ENCODE peak calls at places on chromosomes 5 and 9, in four cellular contexts. K, E, G and B are unnamed samples.
A peak's percentile ranks its signal among the peaks of the same experiment; 100 is the strongest.

GRCh38 chr5:10283927-10284635 is 23.6 kb downstream of the CMBL start:
- DNase-seq in K (no peak), E (peak; percentile 86), G (peak; percentile 79), B (peak; percentile 95)

GRCh38 chr9:89993678-89994630 is 389.1 kb downstream of the GADD45G start:
- DNase-seq in G (peak; percentile 19), E (no peak), K (no peak), B (no peak)

GRCh38 chr5:125154321-125154811 is 407.9 kb upstream of the ZNF608 start:
- DNase-seq in K (no peak), E (no peak), G (no peak), B (no peak)

GRCh38 chr5:109105631-109106267 is 304.0 kb downstream of the PJA2 start:
- DNase-seq in K (peak; percentile 54), E (no peak), G (peak; percentile 31), B (no peak)

GRCh38 chr5:179139111-179139935 is 79.2 kb downstream of the ZNF354C start:
- DNase-seq in K (no peak), G (no peak), E (no peak), B (no peak)

GRCh38 chr5:43785198-43785597 is 182.2 kb downstream of the NNT start:
- DNase-seq in K (no peak), E (no peak), G (no peak), B (no peak)

GRCh38 chr5:122354293-122354692 is 42.3 kb downstream of the SNCAIP start:
- DNase-seq in E (no peak), G (no peak), K (no peak), B (no peak)

GRCh38 chr9:96158909-96159575 is 142.9 kb downstream of the HSD17B3 start:
- DNase-seq in E (no peak), K (no peak), G (no peak), B (no peak)

GRCh38 chr9:127130661-127131538 is 8.5 kb upstream of the ANGPTL2 start:
- DNase-seq in K (peak; percentile 49), G (peak; percentile 91), E (peak; percentile 64), B (no peak)

GRCh38 chr9:131590449-131590848 is 45.1 kb downstream of the PRRT1B start:
- DNase-seq in E (no peak), G (no peak), K (no peak), B (no peak)

GRCh38 chr5:167998148-167998767 is 293.2 kb upstream of the WWC1 start:
- DNase-seq in E (no peak), K (no peak), G (no peak), B (no peak)

GRCh38 chr5:130277002-130277401 is 372.7 kb downstream of the CHSY3 start:
- DNase-seq in K (no peak), G (no peak), E (no peak), B (no peak)

GRCh38 chr5:163565931-163566608 is 60.7 kb downstream of the MAT2B start:
- DNase-seq in K (no peak), E (peak; percentile 37), G (peak; percentile 30), B (peak; percentile 12)

GRCh38 chr5:153276151-153276550 is 214.3 kb upstream of the GRIA1 start:
- DNase-seq in E (no peak), G (peak; percentile 82), K (no peak), B (peak; percentile 70)

GRCh38 chr5:94618029-94618492 is 343 bp downstream of the KIAA0825 start:
- DNase-seq in K (peak; percentile 51), E (no peak), G (peak; percentile 76), B (peak; percentile 9)

GRCh38 chr5:175471628-175472027 is 6.7 kb upstream of the SFXN1 start:
- DNase-seq in K (no peak), G (no peak), E (no peak), B (no peak)

GRCh38 chr5:95035891-95036675 is 248.8 kb downstream of the MCTP1 start:
- DNase-seq in G (no peak), E (no peak), K (no peak), B (no peak)

GRCh38 chr9:137216188-137216965 is 5.7 kb downstream of the RNF208 start:
- DNase-seq in E (no peak), G (no peak), K (no peak), B (no peak)

GRCh38 chr9:134928796-134929559 is 11.3 kb upstream of the FCN1 start:
- DNase-seq in E (no peak), K (no peak), G (no peak), B (no peak)

GRCh38 chr9:37955781-37956422 is 52.0 kb upstream of the SLC25A51 start:
- DNase-seq in K (no peak), E (no peak), G (no peak), B (no peak)

GRCh38 chr5:155259648-155260047 is 246.1 kb downstream of the KIF4B start:
- DNase-seq in K (no peak), G (no peak), E (no peak), B (no peak)

GRCh38 chr5:155264809-155265208 is 251.3 kb downstream of the KIF4B start:
- DNase-seq in G (no peak), E (no peak), K (no peak), B (no peak)

GRCh38 chr5:155258139-155258538 is 244.6 kb downstream of the KIF4B start:
- DNase-seq in E (no peak), K (no peak), G (no peak), B (no peak)

GRCh38 chr5:155263381-155263780 is 249.8 kb downstream of the KIF4B start:
- DNase-seq in G (no peak), K (peak; percentile 54), E (no peak), B (no peak)

GRCh38 chr5:155260798-155261197 is 247.2 kb downstream of the KIF4B start:
- DNase-seq in K (no peak), E (peak; percentile 4), G (peak; percentile 16), B (no peak)
- TF ChIP-seq CTCF in K (peak; percentile 57), E (no peak), G (peak; percentile 33), B (peak; percentile 43)

GRCh38 chr9:76218151-76218867 is 175.9 kb downstream of the RFK start:
- DNase-seq in G (no peak), E (no peak), K (no peak), B (no peak)

GRCh38 chr9:76218868-76219462 is 175.3 kb downstream of the RFK start:
- DNase-seq in E (no peak), K (no peak), G (no peak), B (no peak)

GRCh38 chr9:76213751-76214150 is 180.5 kb downstream of the RFK start:
- DNase-seq in K (no peak), G (no peak), E (no peak), B (no peak)

GRCh38 chr9:76216161-76216649 is 178.0 kb downstream of the RFK start:
- DNase-seq in E (no peak), K (peak; percentile 82), G (peak; percentile 88), B (no peak)

DNA sequence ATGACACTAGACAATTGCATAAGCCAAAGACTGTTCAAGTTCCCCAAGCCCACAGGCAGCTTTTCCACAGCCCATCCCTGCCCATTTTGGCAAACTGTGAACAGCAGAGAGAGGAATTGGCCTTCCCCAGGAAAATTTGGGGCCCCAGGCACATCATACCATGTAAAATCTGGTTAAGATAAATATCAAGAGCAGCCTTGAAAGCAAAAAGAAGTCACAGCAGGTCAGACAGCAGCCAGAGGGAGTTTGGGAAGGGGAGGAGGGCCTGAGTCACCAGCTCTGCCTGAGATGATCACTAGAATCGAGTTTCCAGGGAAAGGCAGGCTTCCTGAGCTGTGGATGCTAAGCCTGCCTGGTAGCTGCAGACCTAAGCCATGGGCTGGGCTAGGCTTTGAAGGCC is 179.2 kb downstream of the RFK start:
- DNase-seq in K (peak; percentile 32), G (peak; percentile 79), E (no peak), B (no peak)
- TF ChIP-seq CTCF in K (peak; percentile 29), G (no peak), E (no peak), B (no peak)

GRCh38 chr5:113678924-113679575 is 165.6 kb downstream of the YTHDC2 start:
- DNase-seq in K (no peak), E (no peak), G (peak; percentile 70), B (peak; percentile 45)

GRCh38 chr5:113683211-113683610 is 169.7 kb downstream of the YTHDC2 start:
- DNase-seq in E (no peak), G (no peak), K (no peak), B (no peak)

GRCh38 chr5:113680534-113680933 is 167.0 kb downstream of the YTHDC2 start:
- DNase-seq in K (no peak), E (no peak), G (no peak), B (no peak)

GRCh38 chr5:113686599-113686998 is 173.1 kb downstream of the YTHDC2 start:
- DNase-seq in E (no peak), K (no peak), G (no peak), B (no peak)

GRCh38 chr5:113682497-113683136 is 169.1 kb downstream of the YTHDC2 start:
- DNase-seq in G (peak; percentile 6), E (no peak), K (no peak), B (no peak)
- TF ChIP-seq CTCF in G (peak; percentile 21), E (no peak), K (peak; percentile 57), B (peak; percentile 51)

DNA sequence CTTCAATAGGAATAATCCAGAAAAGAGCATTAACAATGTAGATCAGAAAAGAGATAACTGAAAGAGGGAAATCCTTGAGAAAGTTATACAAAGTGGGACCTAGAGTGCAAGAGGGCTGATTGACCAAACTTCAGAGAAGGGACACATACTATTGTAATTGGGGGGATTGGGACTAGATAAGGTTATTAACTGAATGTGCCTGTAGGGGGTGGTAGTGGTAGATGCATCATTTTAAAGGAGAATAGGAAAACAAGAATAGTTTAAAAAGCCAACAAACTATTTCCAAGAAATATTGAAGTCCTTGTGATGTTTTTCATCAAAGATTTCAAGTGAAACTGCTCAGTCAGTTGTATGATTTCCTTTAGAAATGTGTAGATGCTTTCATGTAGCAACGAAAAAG is 468.5 kb downstream of the TAF11L14 start:
- DNase-seq in G (peak; percentile 5), K (no peak), E (no peak), B (no peak)
- TF ChIP-seq CTCF in G (peak; percentile 6), K (peak; percentile 31), E (no peak), B (no peak)

DNA sequence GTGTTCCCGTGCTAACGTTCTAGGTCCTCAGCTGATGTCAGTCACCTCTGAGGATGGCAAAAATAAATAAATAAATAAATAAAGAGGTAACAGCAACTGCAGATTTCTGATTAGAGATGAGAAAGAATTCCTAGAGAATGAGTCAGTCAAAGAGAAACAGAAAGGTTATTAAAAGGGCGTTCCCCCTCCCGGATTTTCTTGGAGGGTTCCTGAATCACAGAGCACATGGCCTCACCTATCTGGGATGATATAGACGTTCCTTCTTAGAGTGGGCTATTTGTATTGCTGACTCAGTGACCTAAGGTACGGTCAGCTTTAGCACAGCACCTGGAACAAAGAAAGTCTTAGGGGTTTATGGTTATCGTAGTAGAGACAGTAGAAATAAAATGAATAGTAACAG is 30.6 kb downstream of the HTR4 start:
- DNase-seq in G (peak; percentile 52), K (peak; percentile 47), E (no peak), B (no peak)
- TF ChIP-seq CTCF in G (no peak), K (no peak), E (no peak), B (no peak)

GRCh38 chr9:29740518-29740917 is 2167.2 kb upstream of the C9orf72 start:
- DNase-seq in G (no peak), E (no peak), K (no peak), B (no peak)
- TF ChIP-seq CTCF in G (no peak), E (no peak), K (no peak), B (no peak)